ENCODE peak calls at places on chromosome 3, in ten cellular contexts. P is uterus; I is iPS-NIHi11; G is progenitor cell of endocrine pancreas; Z is stimulated activated CD4-positive, alpha-beta T cell treated with anti-CD3 and anti-CD28 coated beads, Interleukin-12 subunit alpha, Interleukin-12 subunit beta, amount 100 ng/mL, for 24 hours; L is fibroblast of lung; N is sigmoid colon; Y is left colon; O is frontal cortex; E is mesothelial cell of epicardium. V is an unnamed sample.

GRCh38 chr3:156471431-156471830 is 83.5 kb downstream of the SSR3 start:
- DNase-seq in P (no peak), I (no peak), G (no peak), Z (no peak), L (peak; percentile 43), N (no peak), Y (no peak), O (no peak), E (no peak), V (no peak)

GRCh38 chr3:16917256-16917935 is 32.6 kb downstream of the PLCL2 start:
- DNase-seq in P (no peak), I (no peak), G (no peak), Z (no peak), L (peak; percentile 66), N (no peak), Y (no peak), O (no peak), E (no peak), V (no peak)

GRCh38 chr3:30660128-30660525 is 53.7 kb downstream of the TGFBR2 start:
- DNase-seq in P (no peak), I (no peak), G (no peak), Z (no peak), L (no peak), N (no peak), Y (no peak), O (no peak), E (no peak), V (no peak)

GRCh38 chr3:182259579-182259978 is 533.7 kb upstream of the ATP11B start:
- DNase-seq in P (no peak), I (peak; percentile 25), G (no peak), Z (no peak), L (peak; percentile 51), N (no peak), Y (peak; percentile 13), O (no peak), E (no peak), V (no peak)

GRCh38 chr3:171092467-171092911 is 66.0 kb upstream of the SLC2A2 start:
- DNase-seq in P (no peak), I (no peak), G (no peak), Z (no peak), L (peak; percentile 16), N (no peak), Y (no peak), O (no peak), E (no peak), V (no peak)

GRCh38 chr3:175057406-175057805 is 198.3 kb downstream of the NAALADL2 start:
- DNase-seq in P (no peak), I (no peak), G (no peak), Z (no peak), L (no peak), N (no peak), Y (no peak), O (no peak), E (no peak), V (peak; percentile 6)

GRCh38 chr3:38988955-38989354 is 62.8 kb downstream of the SCN11A start:
- DNase-seq in P (no peak), I (no peak), G (no peak), Z (no peak), L (no peak), N (no peak), Y (no peak), O (no peak), E (no peak), V (no peak)

GRCh38 chr3:149658444-149659172 is 783 bp upstream of the WWTR1 start:
- DNase-seq in P (peak; percentile 78), I (peak; percentile 72), G (peak; percentile 12), Z (no peak), L (peak; percentile 86), N (peak; percentile 96), Y (peak; percentile 48), O (peak; percentile 72), E (peak; percentile 51), V (no peak)

GRCh38 chr3:42667523-42668402 is 14.3 kb downstream of the ZBTB47 start:
- DNase-seq in P (peak; percentile 22), I (no peak), G (peak; percentile 8), Z (no peak), L (no peak), N (peak; percentile 64), Y (no peak), O (peak; percentile 28), E (peak; percentile 10), V (no peak)

GRCh38 chr3:10263549-10264363 is 15.5 kb downstream of the TATDN2 start:
- DNase-seq in P (peak; percentile 46), I (peak; percentile 93), G (no peak), Z (peak; percentile 29), L (peak; percentile 43), N (peak; percentile 57), Y (peak; percentile 42), O (no peak), E (no peak), V (no peak)